ENCODE peak calls at places on chromosomes 5 and 9, in six cellular contexts. One of them, this sample, is unnamed.

GRCh38 chr5:179776413-179776938 is 17.3 kb upstream of the LTC4S start:
- DNase-seq in GM23248: no peak
- DNase-seq in PC-3: no peak
- DNase-seq in HCT116: no peak
- DNase-seq in MM.1S: no peak
- DNase-seq in SK-N-SH: no peak
- DNase-seq in this sample: no peak

GRCh38 chr5:60633336-60633735 is 66.6 kb downstream of the DEPDC1B start:
- DNase-seq in GM23248: peak
- DNase-seq in PC-3: no peak
- DNase-seq in HCT116: no peak
- DNase-seq in MM.1S: no peak
- DNase-seq in SK-N-SH: no peak
- DNase-seq in this sample: no peak

GRCh38 chr5:111367081-111367480 is 142.9 kb downstream of the CAMK4 start:
- DNase-seq in GM23248: no peak
- DNase-seq in PC-3: peak
- DNase-seq in HCT116: peak
- DNase-seq in MM.1S: no peak
- DNase-seq in SK-N-SH: no peak
- DNase-seq in this sample: no peak

GRCh38 chr5:107377277-107377609 is 293.5 kb downstream of the EFNA5 start:
- DNase-seq in GM23248: no peak
- DNase-seq in PC-3: no peak
- DNase-seq in HCT116: no peak
- DNase-seq in MM.1S: no peak
- DNase-seq in SK-N-SH: no peak
- DNase-seq in this sample: no peak

GRCh38 chr5:53170748-53171349 is 61.3 kb upstream of the MOCS2 start:
- DNase-seq in GM23248: peak
- DNase-seq in PC-3: peak
- DNase-seq in HCT116: peak
- DNase-seq in MM.1S: peak
- DNase-seq in SK-N-SH: peak
- DNase-seq in this sample: peak

GRCh38 chr5:56357426-56357825 is 124.3 kb upstream of the ANKRD55 start:
- DNase-seq in GM23248: no peak
- DNase-seq in PC-3: no peak
- DNase-seq in HCT116: no peak
- DNase-seq in MM.1S: no peak
- DNase-seq in SK-N-SH: no peak
- DNase-seq in this sample: no peak

GRCh38 chr9:92607773-92608172 is 62.2 kb downstream of the IPPK start:
- DNase-seq in GM23248: peak
- DNase-seq in PC-3: no peak
- DNase-seq in HCT116: no peak
- DNase-seq in MM.1S: peak
- DNase-seq in SK-N-SH: peak
- DNase-seq in this sample: no peak

GRCh38 chr9:36316629-36317317 is 58.5 kb upstream of the GNE start:
- DNase-seq in GM23248: no peak
- DNase-seq in PC-3: no peak
- DNase-seq in HCT116: no peak
- DNase-seq in MM.1S: no peak
- DNase-seq in SK-N-SH: no peak
- DNase-seq in this sample: no peak

GRCh38 chr5:116646611-116647289 is 72.1 kb upstream of the SEMA6A start:
- DNase-seq in GM23248: no peak
- DNase-seq in PC-3: peak
- DNase-seq in HCT116: no peak
- DNase-seq in MM.1S: no peak
- DNase-seq in SK-N-SH: no peak
- DNase-seq in this sample: no peak

GRCh38 chr5:10595678-10596309 is 31.9 kb downstream of the ANKRD33B start:
- DNase-seq in GM23248: peak
- DNase-seq in PC-3: peak
- DNase-seq in HCT116: peak
- DNase-seq in MM.1S: no peak
- DNase-seq in SK-N-SH: no peak
- DNase-seq in this sample: no peak

GRCh38 chr9:94139672-94140417 is 55.6 kb downstream of the PTPDC1 start:
- DNase-seq in GM23248: peak
- DNase-seq in PC-3: peak
- DNase-seq in HCT116: peak
- DNase-seq in MM.1S: no peak
- DNase-seq in SK-N-SH: no peak
- DNase-seq in this sample: no peak

GRCh38 chr9:107389617-107390071 is 99.9 kb downstream of the KLF4 start:
- DNase-seq in GM23248: peak
- DNase-seq in PC-3: peak
- DNase-seq in HCT116: no peak
- DNase-seq in MM.1S: no peak
- DNase-seq in SK-N-SH: no peak
- DNase-seq in this sample: no peak

GRCh38 chr5:32138839-32139493 is 35.2 kb downstream of the GOLPH3 start:
- DNase-seq in GM23248: peak
- DNase-seq in PC-3: no peak
- DNase-seq in HCT116: no peak
- DNase-seq in MM.1S: no peak
- DNase-seq in SK-N-SH: no peak
- DNase-seq in this sample: peak

GRCh38 chr9:135021393-135021789 is 66.1 kb upstream of the OLFM1 start:
- DNase-seq in GM23248: no peak
- DNase-seq in PC-3: no peak
- DNase-seq in HCT116: no peak
- DNase-seq in MM.1S: no peak
- DNase-seq in SK-N-SH: no peak
- DNase-seq in this sample: no peak

GRCh38 chr9:131657890-131658752 is 81.8 kb downstream of the RAPGEF1 start:
- DNase-seq in GM23248: peak
- DNase-seq in PC-3: peak
- DNase-seq in HCT116: peak
- DNase-seq in MM.1S: no peak
- DNase-seq in SK-N-SH: no peak
- DNase-seq in this sample: no peak

GRCh38 chr5:147397616-147398015 is 112.3 kb downstream of the DPYSL3 start:
- DNase-seq in GM23248: no peak
- DNase-seq in PC-3: no peak
- DNase-seq in HCT116: no peak
- DNase-seq in MM.1S: no peak
- DNase-seq in SK-N-SH: no peak
- DNase-seq in this sample: peak

GRCh38 chr5:176863765-176864098 is 35.4 kb downstream of the HK3 start:
- DNase-seq in GM23248: no peak
- DNase-seq in PC-3: no peak
- DNase-seq in HCT116: no peak
- DNase-seq in MM.1S: no peak
- DNase-seq in SK-N-SH: no peak
- DNase-seq in this sample: peak

GRCh38 chr5:176864755-176865154 is 34.4 kb downstream of the HK3 start:
- DNase-seq in GM23248: no peak
- DNase-seq in PC-3: no peak
- DNase-seq in HCT116: no peak
- DNase-seq in MM.1S: no peak
- DNase-seq in SK-N-SH: no peak
- DNase-seq in this sample: no peak

GRCh38 chr5:176862330-176862995 is 36.7 kb downstream of the HK3 start:
- DNase-seq in GM23248: no peak
- DNase-seq in PC-3: no peak
- DNase-seq in HCT116: no peak
- DNase-seq in MM.1S: no peak
- DNase-seq in SK-N-SH: no peak
- DNase-seq in this sample: no peak

GRCh38 chr5:176861276-176861675 is 37.9 kb downstream of the HK3 start:
- DNase-seq in GM23248: no peak
- DNase-seq in PC-3: no peak
- DNase-seq in HCT116: no peak
- DNase-seq in MM.1S: no peak
- DNase-seq in SK-N-SH: no peak
- DNase-seq in this sample: no peak

DNA sequence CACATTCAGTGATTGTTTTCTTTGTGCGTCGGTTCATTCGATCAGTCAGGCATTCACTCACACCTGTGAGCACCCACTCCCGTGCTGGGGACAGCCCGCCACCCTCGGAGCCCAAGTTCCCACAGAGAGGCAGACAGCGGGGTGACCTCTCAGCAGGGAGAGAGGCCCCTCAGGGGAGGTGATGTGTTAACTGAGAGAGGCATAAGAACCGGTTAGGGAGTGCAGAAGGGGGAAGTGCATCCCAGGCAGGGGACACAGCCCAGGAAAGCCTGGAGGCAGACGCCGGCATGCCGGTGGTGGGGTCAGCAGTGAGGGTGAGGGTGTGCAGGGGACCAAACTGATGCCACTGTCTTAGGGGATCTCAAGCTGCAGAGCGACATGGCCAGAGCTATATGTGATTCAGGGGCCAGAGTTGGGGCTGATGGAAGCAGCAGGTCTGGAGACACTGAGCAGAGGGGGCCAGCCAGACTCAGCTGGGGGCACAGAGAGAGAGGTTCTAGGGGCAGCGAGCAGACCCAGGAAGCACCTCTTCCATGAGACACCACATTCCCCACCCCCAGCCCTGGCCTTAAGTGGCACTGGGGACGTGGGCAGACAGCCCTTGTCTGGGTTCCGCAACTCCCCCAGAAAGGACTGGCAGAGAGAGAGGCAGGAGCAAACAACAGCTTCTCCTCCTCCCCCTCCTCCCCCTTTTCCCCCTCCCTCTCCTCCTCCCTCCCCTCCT is 35.9 kb downstream of the HK3 start:
- DNase-seq in GM23248: no peak
- DNase-seq in PC-3: no peak
- DNase-seq in HCT116: no peak
- DNase-seq in MM.1S: no peak
- DNase-seq in SK-N-SH: peak
- DNase-seq in this sample: peak
- H2AFZ ChIP-seq in GM23248: no peak
- H2AFZ ChIP-seq in PC-3: no peak
- H2AFZ ChIP-seq in HCT116: no peak
- H2AFZ ChIP-seq in MM.1S: no peak
- H2AFZ ChIP-seq in SK-N-SH: no peak
- H2AFZ ChIP-seq in this sample: no peak

GRCh38 chr5:8831854-8832253 is 714.0 kb downstream of the SEMA5A start:
- DNase-seq in GM23248: peak
- DNase-seq in PC-3: no peak
- DNase-seq in HCT116: no peak
- DNase-seq in MM.1S: no peak
- DNase-seq in SK-N-SH: no peak
- DNase-seq in this sample: no peak

GRCh38 chr5:8827701-8828100 is 718.2 kb downstream of the SEMA5A start:
- DNase-seq in GM23248: peak
- DNase-seq in PC-3: no peak
- DNase-seq in HCT116: no peak
- DNase-seq in MM.1S: no peak
- DNase-seq in SK-N-SH: no peak
- DNase-seq in this sample: no peak

GRCh38 chr5:8828596-8829321 is 717.1 kb downstream of the SEMA5A start:
- DNase-seq in GM23248: peak
- DNase-seq in PC-3: no peak
- DNase-seq in HCT116: no peak
- DNase-seq in MM.1S: no peak
- DNase-seq in SK-N-SH: no peak
- DNase-seq in this sample: no peak

GRCh38 chr5:8831251-8831650 is 714.6 kb downstream of the SEMA5A start:
- DNase-seq in GM23248: no peak
- DNase-seq in PC-3: no peak
- DNase-seq in HCT116: no peak
- DNase-seq in MM.1S: no peak
- DNase-seq in SK-N-SH: no peak
- DNase-seq in this sample: no peak

DNA sequence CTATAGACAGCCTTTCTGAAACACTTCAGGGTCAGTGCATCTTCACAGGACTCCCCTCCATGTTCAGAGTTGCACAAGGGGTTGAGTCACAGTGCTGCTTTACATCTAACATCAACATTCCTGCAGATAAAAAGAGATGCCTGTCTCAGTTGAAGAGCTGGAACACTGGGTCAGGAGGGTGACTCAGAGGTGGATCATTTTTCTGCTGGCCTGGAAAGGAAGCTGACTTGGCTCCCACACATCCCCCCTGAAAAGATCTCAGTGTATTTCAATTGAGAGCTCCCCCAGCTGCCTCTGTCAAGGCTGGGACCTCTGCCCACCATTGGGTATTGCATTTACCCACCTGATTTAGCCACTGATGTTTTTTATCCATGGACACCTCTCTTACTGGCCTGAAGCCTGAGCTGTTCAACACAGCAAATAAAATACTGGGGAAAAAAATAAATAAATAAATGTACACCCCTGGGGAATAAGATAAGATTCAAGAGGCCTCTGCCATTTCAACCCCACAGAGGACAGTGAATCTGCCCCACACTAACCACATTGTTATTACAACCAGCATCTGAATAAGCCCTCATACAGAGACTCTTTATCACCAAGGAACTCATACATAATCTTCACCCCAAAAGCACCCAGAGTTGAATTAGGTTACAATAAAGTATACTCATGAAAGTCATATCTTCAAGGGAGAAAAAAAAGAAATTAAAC is 716.4 kb downstream of the SEMA5A start:
- DNase-seq in GM23248: peak
- DNase-seq in PC-3: peak
- DNase-seq in HCT116: no peak
- DNase-seq in MM.1S: no peak
- DNase-seq in SK-N-SH: no peak
- DNase-seq in this sample: no peak
- TF ChIP-seq EZH2phosphoT487 in GM23248: no peak
- TF ChIP-seq EZH2phosphoT487 in PC-3: no peak
- TF ChIP-seq EZH2phosphoT487 in HCT116: no peak
- TF ChIP-seq EZH2phosphoT487 in MM.1S: no peak
- TF ChIP-seq EZH2phosphoT487 in SK-N-SH: no peak
- TF ChIP-seq EZH2phosphoT487 in this sample: no peak

DNA sequence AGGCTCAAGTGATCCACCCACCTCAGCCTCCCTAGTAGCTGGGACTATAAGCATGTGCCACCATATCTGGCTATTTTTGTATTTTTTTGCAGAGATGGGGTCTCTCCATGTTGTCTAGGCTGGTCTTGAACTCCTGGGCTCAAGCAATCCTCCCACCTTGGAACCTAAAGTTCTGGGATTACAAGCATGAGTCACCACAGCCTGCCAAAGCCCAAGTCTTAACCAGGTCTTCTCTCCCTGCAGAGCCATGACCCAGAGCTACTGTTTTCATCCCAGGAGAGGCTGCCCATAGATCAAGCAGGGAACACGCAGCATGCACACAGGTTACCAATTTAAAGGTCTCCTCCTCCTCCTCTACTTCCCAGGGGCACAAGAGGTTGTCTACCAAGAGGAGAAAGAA is 29.7 kb downstream of the PCDHGC5 start:
- DNase-seq in GM23248: no peak
- DNase-seq in PC-3: no peak
- DNase-seq in HCT116: no peak
- DNase-seq in MM.1S: no peak
- DNase-seq in SK-N-SH: no peak
- DNase-seq in this sample: no peak
- H3K9ac ChIP-seq in GM23248: no peak
- H3K9ac ChIP-seq in PC-3: no peak
- H3K9ac ChIP-seq in HCT116: no peak
- H3K9ac ChIP-seq in MM.1S: no peak
- H3K9ac ChIP-seq in SK-N-SH: no peak
- H3K9ac ChIP-seq in this sample: no peak

GRCh38 chr9:133340256-133340655 is 4.3 kb upstream of the SURF6 start:
- DNase-seq in GM23248: no peak
- DNase-seq in PC-3: no peak
- DNase-seq in HCT116: no peak
- DNase-seq in MM.1S: no peak
- DNase-seq in SK-N-SH: no peak
- DNase-seq in this sample: no peak
- H2AFZ ChIP-seq in GM23248: no peak
- H2AFZ ChIP-seq in PC-3: no peak
- H2AFZ ChIP-seq in HCT116: no peak
- H2AFZ ChIP-seq in MM.1S: no peak
- H2AFZ ChIP-seq in SK-N-SH: no peak
- H2AFZ ChIP-seq in this sample: no peak

GRCh38 chr9:5719546-5719945 is 90.6 kb downstream of the RIC1 start:
- DNase-seq in GM23248: peak
- DNase-seq in PC-3: peak
- DNase-seq in HCT116: no peak
- DNase-seq in MM.1S: no peak
- DNase-seq in SK-N-SH: no peak
- DNase-seq in this sample: no peak
- TF ChIP-seq EZH2phosphoT487 in GM23248: no peak
- TF ChIP-seq EZH2phosphoT487 in PC-3: no peak
- TF ChIP-seq EZH2phosphoT487 in HCT116: no peak
- TF ChIP-seq EZH2phosphoT487 in MM.1S: no peak
- TF ChIP-seq EZH2phosphoT487 in SK-N-SH: no peak
- TF ChIP-seq EZH2phosphoT487 in this sample: no peak